ENCODE peak calls at places on chromosomes 16 and 17, in seven cellular contexts. One of them, this sample, is unnamed.
A peak's percentile ranks its signal among the peaks of the same experiment; 100 is the strongest.

GRCh38 chr16:10950393-10950792 is 6.0 kb downstream of the CLEC16A start:
- DNase-seq in ovary: no peak
- DNase-seq in heart left ventricle: no peak
- DNase-seq in K562: no peak
- DNase-seq in transverse colon: no peak
- DNase-seq in IMR-90: no peak
- DNase-seq in gastrocnemius medialis: no peak
- DNase-seq in this sample: no peak

GRCh38 chr17:41486809-41487530 is 2.7 kb downstream of the KRT36 start:
- DNase-seq in K562: peak; percentile 86
- DNase-seq in transverse colon: peak; percentile 68
- DNase-seq in gastrocnemius medialis: no peak
- DNase-seq in ovary: no peak
- DNase-seq in heart left ventricle: no peak
- DNase-seq in IMR-90: no peak
- DNase-seq in this sample: no peak

GRCh38 chr16:72072514-72073342 is 9.7 kb downstream of the HPR start:
- DNase-seq in gastrocnemius medialis: no peak
- DNase-seq in ovary: peak; percentile 53
- DNase-seq in heart left ventricle: peak; percentile 56
- DNase-seq in transverse colon: no peak
- DNase-seq in K562: peak; percentile 50
- DNase-seq in IMR-90: no peak
- DNase-seq in this sample: no peak

GRCh38 chr17:50672831-50673551 is 34.7 kb downstream of the ANKRD40 start:
- DNase-seq in IMR-90: no peak
- DNase-seq in transverse colon: no peak
- DNase-seq in K562: no peak
- DNase-seq in ovary: no peak
- DNase-seq in gastrocnemius medialis: peak; percentile 60
- DNase-seq in heart left ventricle: peak; percentile 89
- DNase-seq in this sample: no peak

GRCh38 chr17:74454197-74455024 is 12.0 kb upstream of the CD300A start:
- DNase-seq in transverse colon: peak; percentile 94
- DNase-seq in heart left ventricle: no peak
- DNase-seq in ovary: peak; percentile 42
- DNase-seq in K562: no peak
- DNase-seq in gastrocnemius medialis: no peak
- DNase-seq in IMR-90: peak; percentile 29
- DNase-seq in this sample: no peak

GRCh38 chr17:11559601-11560000 is 38.7 kb upstream of the DNAH9 start:
- DNase-seq in gastrocnemius medialis: no peak
- DNase-seq in K562: no peak
- DNase-seq in ovary: no peak
- DNase-seq in heart left ventricle: no peak
- DNase-seq in IMR-90: no peak
- DNase-seq in transverse colon: no peak
- DNase-seq in this sample: no peak

GRCh38 chr16:72278301-72278700 is 106.3 kb upstream of the PMFBP1 start:
- DNase-seq in K562: no peak
- DNase-seq in gastrocnemius medialis: no peak
- DNase-seq in IMR-90: no peak
- DNase-seq in ovary: no peak
- DNase-seq in heart left ventricle: no peak
- DNase-seq in transverse colon: no peak
- DNase-seq in this sample: no peak

GRCh38 chr17:14672830-14673229 is 371.9 kb downstream of the HS3ST3B1 start:
- DNase-seq in ovary: no peak
- DNase-seq in K562: no peak
- DNase-seq in heart left ventricle: no peak
- DNase-seq in gastrocnemius medialis: no peak
- DNase-seq in IMR-90: peak; percentile 47
- DNase-seq in transverse colon: no peak
- DNase-seq in this sample: no peak

GRCh38 chr17:40666366-40666765 is 1.4 kb upstream of the KRT222 start:
- DNase-seq in IMR-90: no peak
- DNase-seq in K562: no peak
- DNase-seq in ovary: no peak
- DNase-seq in transverse colon: no peak
- DNase-seq in gastrocnemius medialis: no peak
- DNase-seq in heart left ventricle: no peak
- DNase-seq in this sample: no peak

GRCh38 chr17:41377546-41377945 is 4.6 kb downstream of the KRT34 start:
- DNase-seq in ovary: no peak
- DNase-seq in IMR-90: peak; percentile 37
- DNase-seq in heart left ventricle: no peak
- DNase-seq in transverse colon: no peak
- DNase-seq in K562: no peak
- DNase-seq in gastrocnemius medialis: no peak
- DNase-seq in this sample: no peak

GRCh38 chr16:57383276-57384247 is 11.3 kb downstream of the CX3CL1 start:
- DNase-seq in ovary: no peak
- DNase-seq in transverse colon: no peak
- DNase-seq in gastrocnemius medialis: no peak
- DNase-seq in heart left ventricle: peak; percentile 50
- DNase-seq in IMR-90: peak; percentile 36
- DNase-seq in K562: no peak
- DNase-seq in this sample: no peak

GRCh38 chr16:25748099-25748654 is 56.4 kb downstream of the HS3ST4 start:
- DNase-seq in ovary: no peak
- DNase-seq in heart left ventricle: no peak
- DNase-seq in K562: no peak
- DNase-seq in transverse colon: no peak
- DNase-seq in gastrocnemius medialis: no peak
- DNase-seq in IMR-90: no peak
- DNase-seq in this sample: no peak

GRCh38 chr16:29814592-29814991 is 1.4 kb upstream of the PAGR1 start:
- DNase-seq in transverse colon: no peak
- DNase-seq in K562: no peak
- DNase-seq in IMR-90: no peak
- DNase-seq in heart left ventricle: no peak
- DNase-seq in gastrocnemius medialis: no peak
- DNase-seq in ovary: peak; percentile 32
- DNase-seq in this sample: no peak

GRCh38 chr17:559699-560378 is 154.8 kb downstream of the VPS53 start:
- DNase-seq in transverse colon: no peak
- DNase-seq in IMR-90: peak; percentile 89
- DNase-seq in K562: no peak
- DNase-seq in ovary: no peak
- DNase-seq in heart left ventricle: peak; percentile 64
- DNase-seq in gastrocnemius medialis: peak; percentile 52
- DNase-seq in this sample: peak; percentile 84

DNA sequence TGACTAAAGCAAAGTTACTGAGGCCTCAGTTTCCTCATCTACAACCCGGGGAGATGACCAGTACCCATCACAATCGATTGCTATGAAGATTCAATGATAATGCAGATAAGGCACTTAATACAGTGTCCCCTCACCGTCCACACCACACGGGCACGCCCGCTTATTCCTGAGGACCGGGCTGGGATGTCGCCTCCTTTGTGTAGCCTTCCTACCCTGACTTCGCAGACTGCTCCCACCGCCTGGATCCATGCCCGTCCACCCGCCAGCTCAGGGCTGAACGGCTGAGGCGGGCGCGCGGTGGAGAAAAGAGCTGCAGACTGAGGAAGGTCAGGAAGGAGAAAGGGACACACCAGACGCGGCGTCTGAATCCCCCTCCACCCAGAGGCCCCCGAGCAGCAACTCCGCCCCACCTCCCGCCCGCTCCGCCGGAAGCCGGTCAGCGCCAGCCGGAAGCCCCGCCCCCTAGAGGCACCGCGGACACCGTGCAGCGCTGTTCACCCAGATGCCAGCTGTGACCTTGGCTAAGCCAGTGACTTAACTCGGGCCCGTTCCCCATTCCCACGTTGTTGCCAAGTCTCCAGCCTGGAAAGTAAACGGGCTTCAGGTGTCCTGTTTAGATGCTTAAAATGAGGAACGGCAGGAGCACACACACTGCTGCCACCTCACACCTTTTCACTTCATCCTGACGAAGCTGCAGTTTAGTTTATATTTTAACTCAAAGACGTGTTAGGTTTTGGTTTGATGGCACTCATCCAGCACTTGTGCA is at the start of gene KRABD2:
- DNase-seq in gastrocnemius medialis: peak; percentile 84
- DNase-seq in K562: peak; percentile 83
- DNase-seq in transverse colon: peak; percentile 92
- DNase-seq in ovary: peak; percentile 86
- DNase-seq in IMR-90: peak; percentile 79
- DNase-seq in heart left ventricle: peak; percentile 96
- DNase-seq in this sample: peak; percentile 93
- TF ChIP-seq POLR2A in gastrocnemius medialis: peak; percentile 74
- TF ChIP-seq POLR2A in K562: peak; percentile 87
- TF ChIP-seq POLR2A in transverse colon: peak; percentile 89
- TF ChIP-seq POLR2A in ovary: peak; percentile 51
- TF ChIP-seq POLR2A in IMR-90: peak; percentile 69
- TF ChIP-seq POLR2A in heart left ventricle: no peak
- TF ChIP-seq POLR2A in this sample: peak; percentile 74

GRCh38 chr17:43169561-43170139 is 1.4 kb upstream of the NBR1 start:
- DNase-seq in ovary: peak; percentile 48
- DNase-seq in transverse colon: peak; percentile 42
- DNase-seq in K562: peak; percentile 56
- DNase-seq in gastrocnemius medialis: peak; percentile 2
- DNase-seq in IMR-90: peak; percentile 26
- DNase-seq in heart left ventricle: no peak
- DNase-seq in this sample: peak; percentile 17

GRCh38 chr17:43171761-43172487 is 910 bp downstream of the NBR1 start:
- DNase-seq in transverse colon: peak; percentile 49
- DNase-seq in K562: no peak
- DNase-seq in IMR-90: peak; percentile 95
- DNase-seq in ovary: peak; percentile 68
- DNase-seq in heart left ventricle: no peak
- DNase-seq in gastrocnemius medialis: peak; percentile 20
- DNase-seq in this sample: peak; percentile 57

GRCh38 chr17:43175213-43176118 is 4.5 kb downstream of the NBR1 start:
- DNase-seq in IMR-90: peak; percentile 84
- DNase-seq in gastrocnemius medialis: no peak
- DNase-seq in K562: no peak
- DNase-seq in ovary: no peak
- DNase-seq in transverse colon: no peak
- DNase-seq in heart left ventricle: no peak
- DNase-seq in this sample: no peak

GRCh38 chr17:43170766-43171681 is at the start of gene NBR1:
- DNase-seq in ovary: peak; percentile 98
- DNase-seq in heart left ventricle: peak; percentile 95
- DNase-seq in K562: peak; percentile 94
- DNase-seq in gastrocnemius medialis: peak; percentile 97
- DNase-seq in transverse colon: peak; percentile 97
- DNase-seq in IMR-90: peak; percentile 98
- DNase-seq in this sample: peak; percentile 82

DNA sequence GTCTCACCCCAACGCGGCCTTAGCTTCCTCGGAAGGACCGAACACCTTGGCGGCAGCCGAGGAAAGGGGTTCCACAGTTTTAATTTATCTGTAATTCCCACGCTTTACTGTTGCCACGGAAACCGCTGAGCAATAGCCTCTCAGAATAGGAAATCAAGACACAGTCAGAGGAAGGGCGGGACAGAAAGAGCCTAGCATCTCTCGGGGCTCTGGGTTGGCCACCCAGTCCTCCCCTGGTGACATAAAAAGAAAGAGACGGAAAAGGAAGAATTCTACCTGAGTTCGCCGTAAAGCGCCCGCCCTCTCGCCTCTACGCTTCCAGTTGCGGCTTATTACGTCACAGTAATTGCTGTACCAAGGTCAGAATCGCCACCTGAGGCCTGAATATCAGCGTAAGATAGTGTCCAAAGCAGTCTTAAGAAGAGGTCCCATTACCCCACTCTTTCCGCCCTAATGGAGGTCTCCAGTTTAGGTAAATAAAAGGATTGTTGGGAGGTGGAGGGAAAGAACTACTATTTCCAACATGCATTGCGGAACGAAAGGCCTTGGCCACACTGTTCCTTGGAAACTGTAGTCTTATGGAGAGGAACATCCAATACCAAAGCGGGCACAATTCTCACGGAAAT is 761 bp upstream of the NBR1 start:
- DNase-seq in transverse colon: peak; percentile 94
- DNase-seq in ovary: peak; percentile 93
- DNase-seq in gastrocnemius medialis: peak; percentile 88
- DNase-seq in heart left ventricle: peak; percentile 90
- DNase-seq in K562: peak; percentile 91
- DNase-seq in IMR-90: peak; percentile 95
- DNase-seq in this sample: peak; percentile 89
- TF ChIP-seq POLR2A in transverse colon: peak; percentile 69
- TF ChIP-seq POLR2A in ovary: peak; percentile 84
- TF ChIP-seq POLR2A in gastrocnemius medialis: no peak
- TF ChIP-seq POLR2A in heart left ventricle: no peak
- TF ChIP-seq POLR2A in K562: peak; percentile 73
- TF ChIP-seq POLR2A in IMR-90: peak; percentile 42
- TF ChIP-seq POLR2A in this sample: no peak

GRCh38 chr17:75515229-75515522 is 161 bp downstream of the CASKIN2 start:
- DNase-seq in transverse colon: no peak
- DNase-seq in ovary: no peak
- DNase-seq in K562: no peak
- DNase-seq in gastrocnemius medialis: no peak
- DNase-seq in IMR-90: no peak
- DNase-seq in heart left ventricle: no peak
- DNase-seq in this sample: no peak

GRCh38 chr17:75517277-75517865 is 1.0 kb downstream of the TSEN54 start:
- DNase-seq in IMR-90: no peak
- DNase-seq in heart left ventricle: no peak
- DNase-seq in transverse colon: peak; percentile 76
- DNase-seq in gastrocnemius medialis: no peak
- DNase-seq in K562: no peak
- DNase-seq in ovary: peak; percentile 25
- DNase-seq in this sample: no peak

GRCh38 chr17:75516619-75517276 is 420 bp downstream of the TSEN54 start:
- DNase-seq in ovary: peak; percentile 44
- DNase-seq in heart left ventricle: no peak
- DNase-seq in transverse colon: peak; percentile 41
- DNase-seq in IMR-90: no peak
- DNase-seq in K562: no peak
- DNase-seq in gastrocnemius medialis: no peak
- DNase-seq in this sample: peak; percentile 77

GRCh38 chr17:75515523-75516254 is at the start of gene CASKIN2:
- DNase-seq in gastrocnemius medialis: peak; percentile 91
- DNase-seq in ovary: peak; percentile 98
- DNase-seq in heart left ventricle: peak; percentile 97
- DNase-seq in K562: peak; percentile 96
- DNase-seq in IMR-90: peak; percentile 86
- DNase-seq in transverse colon: peak; percentile 97
- DNase-seq in this sample: peak; percentile 100

DNA sequence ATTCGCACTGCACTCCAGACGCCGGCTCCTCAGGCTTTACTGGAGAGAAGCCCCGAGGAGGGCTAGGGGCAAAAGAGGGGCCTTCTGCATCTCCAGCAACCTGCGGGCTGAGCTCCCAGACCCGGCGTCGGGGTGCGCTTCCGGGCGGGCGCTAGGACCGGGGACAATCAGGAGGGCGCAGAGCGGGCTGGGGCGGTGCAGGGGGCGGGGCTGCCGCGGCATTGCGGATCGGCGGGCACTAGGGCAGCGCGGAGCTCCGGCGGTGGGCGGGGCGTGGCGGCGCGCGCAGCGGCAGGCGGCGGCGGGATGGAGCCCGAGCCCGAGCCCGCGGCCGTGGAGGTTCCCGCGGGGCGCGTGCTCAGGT is at the start of gene TSEN54:
- DNase-seq in gastrocnemius medialis: peak; percentile 86
- DNase-seq in transverse colon: peak; percentile 97
- DNase-seq in K562: peak; percentile 91
- DNase-seq in ovary: peak; percentile 93
- DNase-seq in IMR-90: peak; percentile 79
- DNase-seq in heart left ventricle: peak; percentile 96
- DNase-seq in this sample: peak; percentile 99
- TF ChIP-seq POLR2A in gastrocnemius medialis: peak; percentile 57
- TF ChIP-seq POLR2A in transverse colon: no peak
- TF ChIP-seq POLR2A in K562: no peak
- TF ChIP-seq POLR2A in ovary: no peak
- TF ChIP-seq POLR2A in IMR-90: no peak
- TF ChIP-seq POLR2A in heart left ventricle: no peak
- TF ChIP-seq POLR2A in this sample: peak; percentile 73

GRCh38 chr16:2009791-2010510 is at the start of gene ZNF598:
- DNase-seq in transverse colon: peak; percentile 86
- DNase-seq in heart left ventricle: peak; percentile 87
- DNase-seq in K562: peak; percentile 90
- DNase-seq in ovary: peak; percentile 80
- DNase-seq in gastrocnemius medialis: peak; percentile 61
- DNase-seq in IMR-90: peak; percentile 84
- DNase-seq in this sample: peak; percentile 89
- TF ChIP-seq POLR2A in transverse colon: peak; percentile 98
- TF ChIP-seq POLR2A in heart left ventricle: no peak
- TF ChIP-seq POLR2A in K562: peak; percentile 96
- TF ChIP-seq POLR2A in ovary: peak; percentile 81
- TF ChIP-seq POLR2A in gastrocnemius medialis: peak; percentile 96
- TF ChIP-seq POLR2A in IMR-90: peak; percentile 97
- TF ChIP-seq POLR2A in this sample: peak; percentile 83